ENCODE peak calls at places on chromosome 18, in four cellular contexts. One of them, this sample, is unnamed.

GRCh38 chr18:44934894-44935293 is 254.2 kb downstream of the SETBP1 start:
- DNase-seq in adrenal gland: no peak
- DNase-seq in cardiac muscle cell: no peak
- DNase-seq in MCF 10A: no peak
- DNase-seq in this sample: no peak

GRCh38 chr18:27057459-27058302 is 127.4 kb downstream of the CHST9 start:
- DNase-seq in adrenal gland: no peak
- DNase-seq in cardiac muscle cell: no peak
- DNase-seq in MCF 10A: no peak
- DNase-seq in this sample: no peak

GRCh38 chr18:28267878-28268625 is 91.1 kb upstream of the CDH2 start:
- DNase-seq in adrenal gland: no peak
- DNase-seq in cardiac muscle cell: peak; percentile 76
- DNase-seq in MCF 10A: peak; percentile 43
- DNase-seq in this sample: no peak

GRCh38 chr18:36176739-36177138 is 10.6 kb upstream of the MOCOS start:
- DNase-seq in adrenal gland: no peak
- DNase-seq in cardiac muscle cell: peak; percentile 89
- DNase-seq in MCF 10A: peak; percentile 95
- DNase-seq in this sample: no peak

GRCh38 chr18:35201502-35201901 is 39.3 kb upstream of the ZNF397 start:
- DNase-seq in adrenal gland: no peak
- DNase-seq in cardiac muscle cell: no peak
- DNase-seq in MCF 10A: no peak
- DNase-seq in this sample: no peak

GRCh38 chr18:48932462-48932818 is 18.3 kb downstream of the SMAD7 start:
- DNase-seq in adrenal gland: no peak
- DNase-seq in cardiac muscle cell: no peak
- DNase-seq in MCF 10A: no peak
- DNase-seq in this sample: no peak

GRCh38 chr18:38445485-38446145 is 880.0 kb upstream of the CELF4 start:
- DNase-seq in adrenal gland: no peak
- DNase-seq in cardiac muscle cell: no peak
- DNase-seq in MCF 10A: no peak
- DNase-seq in this sample: no peak

GRCh38 chr18:54358495-54358793 is 738 bp downstream of the C18orf54 start:
- DNase-seq in adrenal gland: no peak
- DNase-seq in cardiac muscle cell: no peak
- DNase-seq in MCF 10A: peak; percentile 30
- DNase-seq in this sample: no peak

GRCh38 chr18:23234619-23235018 is 99.3 kb downstream of the CABLES1 start:
- DNase-seq in adrenal gland: no peak
- DNase-seq in cardiac muscle cell: no peak
- DNase-seq in MCF 10A: no peak
- DNase-seq in this sample: no peak

GRCh38 chr18:35369126-35369525 is 8.0 kb downstream of the ZNF396 start:
- DNase-seq in adrenal gland: no peak
- DNase-seq in cardiac muscle cell: no peak
- DNase-seq in MCF 10A: no peak
- DNase-seq in this sample: no peak

GRCh38 chr18:74511823-74512222 is 15.7 kb downstream of the CNDP2 start:
- DNase-seq in adrenal gland: no peak
- DNase-seq in cardiac muscle cell: no peak
- DNase-seq in MCF 10A: no peak
- DNase-seq in this sample: no peak

GRCh38 chr18:74896390-74896991 is 298.8 kb downstream of the ZNF407 start:
- DNase-seq in adrenal gland: peak; percentile 15
- DNase-seq in cardiac muscle cell: no peak
- DNase-seq in MCF 10A: peak; percentile 60
- DNase-seq in this sample: peak; percentile 27

GRCh38 chr18:28905509-28905908 is 728.6 kb upstream of the CDH2 start:
- DNase-seq in adrenal gland: no peak
- DNase-seq in cardiac muscle cell: peak; percentile 67
- DNase-seq in MCF 10A: peak; percentile 13
- DNase-seq in this sample: no peak

GRCh38 chr18:61831071-61831470 is 61.7 kb downstream of the RNF152 start:
- DNase-seq in adrenal gland: no peak
- DNase-seq in cardiac muscle cell: peak; percentile 30
- DNase-seq in MCF 10A: no peak
- DNase-seq in this sample: no peak

GRCh38 chr18:13616041-13616440 is 110.3 kb downstream of the FAM210A start:
- DNase-seq in adrenal gland: no peak
- DNase-seq in cardiac muscle cell: no peak
- DNase-seq in MCF 10A: no peak
- DNase-seq in this sample: no peak

GRCh38 chr18:55372205-55372604 is 215.8 kb downstream of the TCF4 start:
- DNase-seq in adrenal gland: no peak
- DNase-seq in cardiac muscle cell: no peak
- DNase-seq in MCF 10A: no peak
- DNase-seq in this sample: no peak

GRCh38 chr18:60664736-60665135 is 292.2 kb upstream of the MC4R start:
- DNase-seq in adrenal gland: no peak
- DNase-seq in cardiac muscle cell: no peak
- DNase-seq in MCF 10A: no peak
- DNase-seq in this sample: no peak

GRCh38 chr18:31046916-31047315 is 4.4 kb upstream of the DSC3 start:
- DNase-seq in adrenal gland: no peak
- DNase-seq in cardiac muscle cell: no peak
- DNase-seq in MCF 10A: peak; percentile 86
- DNase-seq in this sample: no peak

GRCh38 chr18:13323186-13323585 is 104.6 kb downstream of the LDLRAD4 start:
- DNase-seq in adrenal gland: no peak
- DNase-seq in cardiac muscle cell: no peak
- DNase-seq in MCF 10A: no peak
- DNase-seq in this sample: no peak

GRCh38 chr18:61992923-61993322 is 100.1 kb upstream of the RNF152 start:
- DNase-seq in adrenal gland: no peak
- DNase-seq in cardiac muscle cell: peak; percentile 76
- DNase-seq in MCF 10A: peak; percentile 24
- DNase-seq in this sample: no peak

GRCh38 chr18:79409313-79409712 is 13.6 kb downstream of the NFATC1 start:
- DNase-seq in adrenal gland: no peak
- DNase-seq in cardiac muscle cell: no peak
- DNase-seq in MCF 10A: no peak
- DNase-seq in this sample: no peak

GRCh38 chr18:26286008-26286407 is 59.8 kb downstream of the TAF4B start:
- DNase-seq in adrenal gland: no peak
- DNase-seq in cardiac muscle cell: no peak
- DNase-seq in MCF 10A: no peak
- DNase-seq in this sample: no peak

This sample was measured in activated naive CD4-positive, alpha-beta T cell treated with anti-CD3 and anti-CD28 coated beads, Interleukin-2, amount 50 U/mL, for 72 hours.